ENCODE peak calls at places on chromosome 17, in ten cellular contexts. Y, I, B, E, M, K, R, O, F and W are unnamed samples.

GRCh38 chr17:32305049-32305448 is 36.9 kb downstream of the C17orf75 start:
- DNase-seq in R (no peak), K (no peak), Y (no peak), M (no peak), F (no peak), E (no peak), I (no peak), B (no peak), O (no peak), W (no peak)

GRCh38 chr17:68346448-68346847 is 55.2 kb downstream of the ARSG start:
- DNase-seq in O (peak), E (peak), B (peak), K (peak), F (no peak), M (peak), Y (no peak), I (no peak), R (peak), W (peak)

GRCh38 chr17:82107341-82107860 is 9.4 kb upstream of the FASN start:
- DNase-seq in Y (no peak), I (no peak), F (no peak), M (no peak), K (no peak), B (no peak), E (no peak), O (peak), R (no peak), W (no peak)

GRCh38 chr17:655618-656017 is 59.0 kb downstream of the VPS53 start:
- DNase-seq in E (no peak), R (no peak), M (no peak), B (no peak), K (no peak), F (no peak), O (no peak), Y (no peak), I (no peak), W (no peak)

GRCh38 chr17:65433592-65433991 is 127.9 kb downstream of the AXIN2 start:
- DNase-seq in O (no peak), Y (no peak), F (no peak), R (no peak), I (no peak), B (no peak), M (no peak), E (no peak), K (no peak), W (no peak)

GRCh38 chr17:28119049-28119448 is 76.6 kb downstream of the NLK start:
- DNase-seq in B (no peak), M (no peak), K (no peak), E (no peak), R (no peak), O (no peak), F (no peak), I (no peak), Y (no peak), W (no peak)

GRCh38 chr17:82720204-82720603 is 3.7 kb downstream of the FN3KRP start:
- DNase-seq in I (no peak), B (no peak), Y (no peak), K (no peak), F (no peak), O (peak), E (no peak), M (no peak), R (no peak), W (no peak)

GRCh38 chr17:66491213-66491612 is 188.8 kb downstream of the PRKCA start:
- DNase-seq in Y (no peak), K (no peak), B (no peak), E (no peak), R (no peak), O (no peak), I (no peak), F (no peak), M (no peak), W (no peak)

GRCh38 chr17:14903810-14904209 is 361.3 kb downstream of the PMP22 start:
- DNase-seq in K (no peak), Y (no peak), R (no peak), M (no peak), B (no peak), I (peak), O (no peak), F (no peak), E (no peak), W (no peak)